ENCODE peak calls at places on chromosomes 13 and 19, in seven cellular contexts. One of them, this sample, is unnamed.

GRCh38 chr19:3642987-3643386 is 16.4 kb upstream of the CACTIN start:
- DNase-seq in HEK293T: peak; percentile 83
- DNase-seq in H1: no peak
- DNase-seq in stomach: no peak
- DNase-seq in activated CD8-positive, alpha-beta memory T cell treated with anti-CD3 and anti-CD28 coated beads for 1 hour: no peak
- DNase-seq in Peyer's patch: no peak
- DNase-seq in frontal cortex: no peak
- DNase-seq in this sample: no peak

GRCh38 chr13:68257111-68257842 is 1027.1 kb upstream of the PCDH9 start:
- DNase-seq in HEK293T: peak; percentile 73
- DNase-seq in H1: no peak
- DNase-seq in stomach: no peak
- DNase-seq in activated CD8-positive, alpha-beta memory T cell treated with anti-CD3 and anti-CD28 coated beads for 1 hour: no peak
- DNase-seq in Peyer's patch: no peak
- DNase-seq in frontal cortex: no peak
- DNase-seq in this sample: no peak

GRCh38 chr13:44795176-44795575 is 194.1 kb downstream of the NUFIP1 start:
- DNase-seq in HEK293T: no peak
- DNase-seq in H1: no peak
- DNase-seq in stomach: no peak
- DNase-seq in activated CD8-positive, alpha-beta memory T cell treated with anti-CD3 and anti-CD28 coated beads for 1 hour: no peak
- DNase-seq in Peyer's patch: no peak
- DNase-seq in frontal cortex: no peak
- DNase-seq in this sample: no peak

GRCh38 chr19:35846038-35846668 is 6.2 kb downstream of the NPHS1 start:
- DNase-seq in HEK293T: no peak
- DNase-seq in H1: no peak
- DNase-seq in stomach: no peak
- DNase-seq in activated CD8-positive, alpha-beta memory T cell treated with anti-CD3 and anti-CD28 coated beads for 1 hour: no peak
- DNase-seq in Peyer's patch: no peak
- DNase-seq in frontal cortex: peak; percentile 47
- DNase-seq in this sample: no peak

GRCh38 chr13:27174766-27175455 is 3.3 kb upstream of the USP12 start:
- DNase-seq in HEK293T: no peak
- DNase-seq in H1: no peak
- DNase-seq in stomach: no peak
- DNase-seq in activated CD8-positive, alpha-beta memory T cell treated with anti-CD3 and anti-CD28 coated beads for 1 hour: no peak
- DNase-seq in Peyer's patch: no peak
- DNase-seq in frontal cortex: no peak
- DNase-seq in this sample: no peak

GRCh38 chr13:39684531-39685137 is 29.2 kb downstream of the COG6 start:
- DNase-seq in HEK293T: peak; percentile 8
- DNase-seq in H1: no peak
- DNase-seq in stomach: no peak
- DNase-seq in activated CD8-positive, alpha-beta memory T cell treated with anti-CD3 and anti-CD28 coated beads for 1 hour: no peak
- DNase-seq in Peyer's patch: no peak
- DNase-seq in frontal cortex: peak; percentile 1
- DNase-seq in this sample: no peak

GRCh38 chr19:927044-927706 is 1.3 kb downstream of the ARID3A start:
- DNase-seq in HEK293T: no peak
- DNase-seq in H1: no peak
- DNase-seq in stomach: peak; percentile 55
- DNase-seq in activated CD8-positive, alpha-beta memory T cell treated with anti-CD3 and anti-CD28 coated beads for 1 hour: no peak
- DNase-seq in Peyer's patch: peak; percentile 48
- DNase-seq in frontal cortex: no peak
- DNase-seq in this sample: peak; percentile 80

GRCh38 chr19:49347835-49348234 is 12.6 kb downstream of the CD37 start:
- DNase-seq in HEK293T: peak; percentile 58
- DNase-seq in H1: no peak
- DNase-seq in stomach: no peak
- DNase-seq in activated CD8-positive, alpha-beta memory T cell treated with anti-CD3 and anti-CD28 coated beads for 1 hour: no peak
- DNase-seq in Peyer's patch: no peak
- DNase-seq in frontal cortex: peak; percentile 51
- DNase-seq in this sample: no peak

GRCh38 chr19:11451942-11452813 is 16.7 kb downstream of the PRKCSH start:
- DNase-seq in HEK293T: no peak
- DNase-seq in H1: no peak
- DNase-seq in stomach: no peak
- DNase-seq in activated CD8-positive, alpha-beta memory T cell treated with anti-CD3 and anti-CD28 coated beads for 1 hour: no peak
- DNase-seq in Peyer's patch: no peak
- DNase-seq in frontal cortex: peak; percentile 27
- DNase-seq in this sample: no peak

GRCh38 chr13:100836696-100837095 is 162.1 kb upstream of the TMTC4 start:
- DNase-seq in HEK293T: no peak
- DNase-seq in H1: no peak
- DNase-seq in stomach: no peak
- DNase-seq in activated CD8-positive, alpha-beta memory T cell treated with anti-CD3 and anti-CD28 coated beads for 1 hour: no peak
- DNase-seq in Peyer's patch: no peak
- DNase-seq in frontal cortex: no peak
- DNase-seq in this sample: no peak

GRCh38 chr13:109331898-109332297 is 454.5 kb downstream of the IRS2 start:
- DNase-seq in HEK293T: no peak
- DNase-seq in H1: no peak
- DNase-seq in stomach: no peak
- DNase-seq in activated CD8-positive, alpha-beta memory T cell treated with anti-CD3 and anti-CD28 coated beads for 1 hour: no peak
- DNase-seq in Peyer's patch: no peak
- DNase-seq in frontal cortex: no peak
- DNase-seq in this sample: no peak

GRCh38 chr19:45526143-45526542 is 18.9 kb downstream of the VASP start:
- DNase-seq in HEK293T: peak; percentile 81
- DNase-seq in H1: peak; percentile 61
- DNase-seq in stomach: peak; percentile 70
- DNase-seq in activated CD8-positive, alpha-beta memory T cell treated with anti-CD3 and anti-CD28 coated beads for 1 hour: no peak
- DNase-seq in Peyer's patch: no peak
- DNase-seq in frontal cortex: peak; percentile 69
- DNase-seq in this sample: peak; percentile 55

GRCh38 chr19:10009269-10009665 is 1.0 kb downstream of the COL5A3 start:
- DNase-seq in HEK293T: peak; percentile 69
- DNase-seq in H1: no peak
- DNase-seq in stomach: peak; percentile 28
- DNase-seq in activated CD8-positive, alpha-beta memory T cell treated with anti-CD3 and anti-CD28 coated beads for 1 hour: peak; percentile 3
- DNase-seq in Peyer's patch: no peak
- DNase-seq in frontal cortex: peak; percentile 68
- DNase-seq in this sample: peak; percentile 35

GRCh38 chr19:45878043-45878794 is 7.7 kb downstream of the IRF2BP1 start:
- DNase-seq in HEK293T: no peak
- DNase-seq in H1: no peak
- DNase-seq in stomach: peak; percentile 93
- DNase-seq in activated CD8-positive, alpha-beta memory T cell treated with anti-CD3 and anti-CD28 coated beads for 1 hour: no peak
- DNase-seq in Peyer's patch: no peak
- DNase-seq in frontal cortex: no peak
- DNase-seq in this sample: peak; percentile 90

GRCh38 chr13:79631260-79631659 is 150.3 kb downstream of the NDFIP2 start:
- DNase-seq in HEK293T: no peak
- DNase-seq in H1: no peak
- DNase-seq in stomach: no peak
- DNase-seq in activated CD8-positive, alpha-beta memory T cell treated with anti-CD3 and anti-CD28 coated beads for 1 hour: no peak
- DNase-seq in Peyer's patch: no peak
- DNase-seq in frontal cortex: no peak
- DNase-seq in this sample: no peak

GRCh38 chr13:96052655-96053002 is 572 bp downstream of the UGGT2 start:
- DNase-seq in HEK293T: peak; percentile 37
- DNase-seq in H1: no peak
- DNase-seq in stomach: no peak
- DNase-seq in activated CD8-positive, alpha-beta memory T cell treated with anti-CD3 and anti-CD28 coated beads for 1 hour: no peak
- DNase-seq in Peyer's patch: no peak
- DNase-seq in frontal cortex: peak; percentile 40
- DNase-seq in this sample: no peak

GRCh38 chr19:45827459-45828093 is 12.5 kb upstream of the RSPH6A start:
- DNase-seq in HEK293T: no peak
- DNase-seq in H1: no peak
- DNase-seq in stomach: no peak
- DNase-seq in activated CD8-positive, alpha-beta memory T cell treated with anti-CD3 and anti-CD28 coated beads for 1 hour: no peak
- DNase-seq in Peyer's patch: no peak
- DNase-seq in frontal cortex: no peak
- DNase-seq in this sample: no peak

GRCh38 chr19:33234736-33235135 is 9.1 kb upstream of the SLC7A10 start:
- DNase-seq in HEK293T: no peak
- DNase-seq in H1: no peak
- DNase-seq in stomach: no peak
- DNase-seq in activated CD8-positive, alpha-beta memory T cell treated with anti-CD3 and anti-CD28 coated beads for 1 hour: no peak
- DNase-seq in Peyer's patch: no peak
- DNase-seq in frontal cortex: no peak
- DNase-seq in this sample: no peak

GRCh38 chr13:44565881-44566280 is 10.2 kb downstream of the TSC22D1 start:
- DNase-seq in HEK293T: no peak
- DNase-seq in H1: no peak
- DNase-seq in stomach: no peak
- DNase-seq in activated CD8-positive, alpha-beta memory T cell treated with anti-CD3 and anti-CD28 coated beads for 1 hour: no peak
- DNase-seq in Peyer's patch: no peak
- DNase-seq in frontal cortex: no peak
- DNase-seq in this sample: no peak

GRCh38 chr19:8161135-8161646 is 11.8 kb upstream of the FBN3 start:
- DNase-seq in HEK293T: peak; percentile 31
- DNase-seq in H1: no peak
- DNase-seq in stomach: peak; percentile 30
- DNase-seq in activated CD8-positive, alpha-beta memory T cell treated with anti-CD3 and anti-CD28 coated beads for 1 hour: no peak
- DNase-seq in Peyer's patch: peak; percentile 47
- DNase-seq in frontal cortex: peak; percentile 16
- DNase-seq in this sample: peak; percentile 27

GRCh38 chr13:40611004-40611403 is 55.4 kb downstream of the FOXO1 start:
- DNase-seq in HEK293T: no peak
- DNase-seq in H1: no peak
- DNase-seq in stomach: no peak
- DNase-seq in activated CD8-positive, alpha-beta memory T cell treated with anti-CD3 and anti-CD28 coated beads for 1 hour: no peak
- DNase-seq in Peyer's patch: no peak
- DNase-seq in frontal cortex: no peak
- DNase-seq in this sample: no peak

GRCh38 chr13:21385710-21386109 is 73.4 kb downstream of the ZDHHC20 start:
- DNase-seq in HEK293T: no peak
- DNase-seq in H1: no peak
- DNase-seq in stomach: no peak
- DNase-seq in activated CD8-positive, alpha-beta memory T cell treated with anti-CD3 and anti-CD28 coated beads for 1 hour: no peak
- DNase-seq in Peyer's patch: no peak
- DNase-seq in frontal cortex: no peak
- DNase-seq in this sample: no peak

GRCh38 chr19:38711726-38712153 is 32.5 kb downstream of the CAPN12 start:
- DNase-seq in HEK293T: no peak
- DNase-seq in H1: no peak
- DNase-seq in stomach: no peak
- DNase-seq in activated CD8-positive, alpha-beta memory T cell treated with anti-CD3 and anti-CD28 coated beads for 1 hour: no peak
- DNase-seq in Peyer's patch: no peak
- DNase-seq in frontal cortex: no peak
- DNase-seq in this sample: no peak

GRCh38 chr13:108226184-108226583 is 8.0 kb downstream of the ABHD13 start:
- DNase-seq in HEK293T: no peak
- DNase-seq in H1: no peak
- DNase-seq in stomach: no peak
- DNase-seq in activated CD8-positive, alpha-beta memory T cell treated with anti-CD3 and anti-CD28 coated beads for 1 hour: no peak
- DNase-seq in Peyer's patch: no peak
- DNase-seq in frontal cortex: no peak
- DNase-seq in this sample: no peak

GRCh38 chr13:108525867-108526266 is 103.5 kb upstream of the MYO16 start:
- DNase-seq in HEK293T: no peak
- DNase-seq in H1: no peak
- DNase-seq in stomach: no peak
- DNase-seq in activated CD8-positive, alpha-beta memory T cell treated with anti-CD3 and anti-CD28 coated beads for 1 hour: no peak
- DNase-seq in Peyer's patch: no peak
- DNase-seq in frontal cortex: no peak
- DNase-seq in this sample: no peak

GRCh38 chr13:101401196-101401595 is 15.1 kb downstream of the NALCN start:
- DNase-seq in HEK293T: no peak
- DNase-seq in H1: no peak
- DNase-seq in stomach: no peak
- DNase-seq in activated CD8-positive, alpha-beta memory T cell treated with anti-CD3 and anti-CD28 coated beads for 1 hour: no peak
- DNase-seq in Peyer's patch: no peak
- DNase-seq in frontal cortex: no peak
- DNase-seq in this sample: no peak

GRCh38 chr19:35718345-35719041 is 690 bp downstream of the KMT2B start:
- DNase-seq in HEK293T: peak; percentile 30
- DNase-seq in H1: no peak
- DNase-seq in stomach: peak; percentile 32
- DNase-seq in activated CD8-positive, alpha-beta memory T cell treated with anti-CD3 and anti-CD28 coated beads for 1 hour: no peak
- DNase-seq in Peyer's patch: peak; percentile 32
- DNase-seq in frontal cortex: peak; percentile 59
- DNase-seq in this sample: peak; percentile 72

GRCh38 chr13:105642511-105642958 is 892.9 kb downstream of the EFNB2 start:
- DNase-seq in HEK293T: no peak
- DNase-seq in H1: no peak
- DNase-seq in stomach: no peak
- DNase-seq in activated CD8-positive, alpha-beta memory T cell treated with anti-CD3 and anti-CD28 coated beads for 1 hour: no peak
- DNase-seq in Peyer's patch: no peak
- DNase-seq in frontal cortex: no peak
- DNase-seq in this sample: no peak

GRCh38 chr13:46605089-46605488 is 52.1 kb downstream of the LRCH1 start:
- DNase-seq in HEK293T: no peak
- DNase-seq in H1: no peak
- DNase-seq in stomach: peak; percentile 77
- DNase-seq in activated CD8-positive, alpha-beta memory T cell treated with anti-CD3 and anti-CD28 coated beads for 1 hour: no peak
- DNase-seq in Peyer's patch: no peak
- DNase-seq in frontal cortex: no peak
- DNase-seq in this sample: peak; percentile 24

GRCh38 chr19:39232708-39233107 is 12.1 kb downstream of the IFNL3 start:
- DNase-seq in HEK293T: no peak
- DNase-seq in H1: no peak
- DNase-seq in stomach: no peak
- DNase-seq in activated CD8-positive, alpha-beta memory T cell treated with anti-CD3 and anti-CD28 coated beads for 1 hour: no peak
- DNase-seq in Peyer's patch: no peak
- DNase-seq in frontal cortex: no peak
- DNase-seq in this sample: no peak

GRCh38 chr19:29320076-29320475 is 107.1 kb upstream of the UQCRFS1 start:
- DNase-seq in HEK293T: no peak
- DNase-seq in H1: no peak
- DNase-seq in stomach: no peak
- DNase-seq in activated CD8-positive, alpha-beta memory T cell treated with anti-CD3 and anti-CD28 coated beads for 1 hour: no peak
- DNase-seq in Peyer's patch: no peak
- DNase-seq in frontal cortex: no peak
- DNase-seq in this sample: no peak

GRCh38 chr13:29884671-29885424 is 34.4 kb upstream of the UBL3 start:
- DNase-seq in HEK293T: no peak
- DNase-seq in H1: no peak
- DNase-seq in stomach: no peak
- DNase-seq in activated CD8-positive, alpha-beta memory T cell treated with anti-CD3 and anti-CD28 coated beads for 1 hour: no peak
- DNase-seq in Peyer's patch: no peak
- DNase-seq in frontal cortex: no peak
- DNase-seq in this sample: no peak

GRCh38 chr13:27151798-27152599 is 19.6 kb downstream of the USP12 start:
- DNase-seq in HEK293T: no peak
- DNase-seq in H1: no peak
- DNase-seq in stomach: no peak
- DNase-seq in activated CD8-positive, alpha-beta memory T cell treated with anti-CD3 and anti-CD28 coated beads for 1 hour: no peak
- DNase-seq in Peyer's patch: no peak
- DNase-seq in frontal cortex: no peak
- DNase-seq in this sample: no peak

This sample was measured in right lobe of liver.